ENCODE peak calls at places on chromosomes 13 and 19, in four cellular contexts. C, R, U and I are unnamed samples.
A peak's percentile ranks its signal among the peaks of the same experiment; 100 is the strongest.

GRCh38 chr19:30003862-30004261 is 61.8 kb downstream of the URI1 start:
- DNase-seq in C (no peak), R (no peak), U (no peak), I (no peak)

GRCh38 chr13:18948012-18948663 is 233.5 kb downstream of the TUBA3C start:
- DNase-seq in C (no peak), R (no peak), U (no peak), I (no peak)

GRCh38 chr13:27374650-27375049 is 49.8 kb upstream of the GTF3A start:
- DNase-seq in C (peak; percentile 73), R (peak; percentile 57), U (peak; percentile 85), I (peak; percentile 75)

GRCh38 chr19:45098521-45099464 is 5.8 kb downstream of the PPP1R37 start:
- DNase-seq in C (peak; percentile 79), R (peak; percentile 58), U (no peak), I (no peak)

GRCh38 chr13:80679423-80679822 is 338.5 kb upstream of the SPRY2 start:
- DNase-seq in C (no peak), R (no peak), U (no peak), I (no peak)

GRCh38 chr19:55344444-55344843 is 4.8 kb downstream of the KMT5C start:
- DNase-seq in C (no peak), R (no peak), U (no peak), I (no peak)

GRCh38 chr13:98775386-98775785 is 22.9 kb upstream of the SLC15A1 start:
- DNase-seq in C (no peak), R (no peak), U (no peak), I (no peak)

GRCh38 chr13:111947876-111948275 is 119.1 kb upstream of the SOX1 start:
- DNase-seq in C (no peak), R (no peak), U (no peak), I (no peak)

GRCh38 chr19:45455707-45456499 is 11.9 kb upstream of the FOSB start:
- DNase-seq in C (peak; percentile 95), R (peak; percentile 88), U (peak; percentile 95), I (peak; percentile 90)

GRCh38 chr19:35253316-35254286 is 4.8 kb downstream of the LSR start:
- DNase-seq in C (no peak), R (no peak), U (no peak), I (no peak)

GRCh38 chr13:79711631-79712030 is 230.7 kb downstream of the NDFIP2 start:
- DNase-seq in C (no peak), R (no peak), U (no peak), I (no peak)

GRCh38 chr13:94249512-94249911 is 230.0 kb downstream of the DCT start:
- DNase-seq in C (no peak), R (no peak), U (no peak), I (no peak)

GRCh38 chr13:100203696-100204367 is 114.9 kb downstream of the PCCA start:
- DNase-seq in C (no peak), R (no peak), U (no peak), I (no peak)

GRCh38 chr13:46795321-46795720 is 1.6 kb downstream of the ESD start:
- DNase-seq in C (no peak), R (no peak), U (no peak), I (peak; percentile 7)

GRCh38 chr19:41325947-41326706 is 16.2 kb downstream of the CCDC97 start:
- DNase-seq in C (no peak), R (peak; percentile 59), U (no peak), I (no peak)

GRCh38 chr13:44574466-44574855 is 1.7 kb downstream of the TSC22D1 start:
- DNase-seq in C (no peak), R (no peak), U (no peak), I (no peak)

GRCh38 chr13:19685034-19685433 is 51.6 kb downstream of the MPHOSPH8 start:
- DNase-seq in C (peak; percentile 55), R (no peak), U (no peak), I (no peak)

GRCh38 chr13:40329682-40330485 is 336.6 kb downstream of the FOXO1 start:
- DNase-seq in C (no peak), R (no peak), U (no peak), I (no peak)

GRCh38 chr19:48842744-48843162 is 6.5 kb upstream of the HSD17B14 start:
- DNase-seq in C (no peak), R (peak; percentile 36), U (peak; percentile 46), I (peak; percentile 84)

GRCh38 chr19:53365134-53365898 is at the start of gene ZNF525:
- DNase-seq in C (peak; percentile 97), R (peak; percentile 83), U (peak; percentile 75), I (peak; percentile 90)

GRCh38 chr19:35349614-35350521 is 2.2 kb downstream of the FFAR1 start:
- DNase-seq in C (no peak), R (no peak), U (no peak), I (no peak)

GRCh38 chr19:21463449-21464105 is 41.8 kb upstream of the ZNF429 start:
- DNase-seq in C (peak; percentile 41), R (peak; percentile 29), U (no peak), I (no peak)

GRCh38 chr19:55172741-55173140 is 6.3 kb upstream of the DNAAF3 start:
- DNase-seq in C (no peak), R (no peak), U (no peak), I (no peak)

GRCh38 chr13:97577026-97577425 is 143.1 kb downstream of the RAP2A start:
- DNase-seq in C (no peak), R (no peak), U (no peak), I (no peak)

GRCh38 chr19:23046743-23047142 is 43.8 kb upstream of the ZNF728 start:
- DNase-seq in C (no peak), R (no peak), U (no peak), I (no peak)

GRCh38 chr13:72637561-72637960 is 89.9 kb downstream of the MZT1 start:
- DNase-seq in C (no peak), R (no peak), U (no peak), I (no peak)

GRCh38 chr13:110396476-110396875 is 89.4 kb downstream of the COL4A2 start:
- DNase-seq in C (no peak), R (no peak), U (no peak), I (no peak)

GRCh38 chr13:110396913-110397379 is 89.9 kb downstream of the COL4A2 start:
- DNase-seq in C (peak; percentile 62), R (peak; percentile 84), U (no peak), I (no peak)

GRCh38 chr13:110398564-110399507 is 91.8 kb downstream of the COL4A2 start:
- DNase-seq in C (no peak), R (no peak), U (no peak), I (no peak)

GRCh38 chr13:110399801-110400200 is 92.7 kb downstream of the COL4A2 start:
- DNase-seq in C (no peak), R (no peak), U (no peak), I (no peak)

GRCh38 chr13:110397445-110397844 is 90.4 kb downstream of the COL4A2 start:
- DNase-seq in C (no peak), R (no peak), U (no peak), I (no peak)
- TF ChIP-seq POLR2A in C (no peak), R (no peak), U (no peak), I (no peak)

GRCh38 chr13:23695711-23696512 is 125.7 kb downstream of the TNFRSF19 start:
- DNase-seq in C (no peak), R (peak; percentile 35), U (no peak), I (peak; percentile 67)
- TF ChIP-seq POLR2A in C (no peak), R (no peak), U (no peak), I (no peak)

DNA sequence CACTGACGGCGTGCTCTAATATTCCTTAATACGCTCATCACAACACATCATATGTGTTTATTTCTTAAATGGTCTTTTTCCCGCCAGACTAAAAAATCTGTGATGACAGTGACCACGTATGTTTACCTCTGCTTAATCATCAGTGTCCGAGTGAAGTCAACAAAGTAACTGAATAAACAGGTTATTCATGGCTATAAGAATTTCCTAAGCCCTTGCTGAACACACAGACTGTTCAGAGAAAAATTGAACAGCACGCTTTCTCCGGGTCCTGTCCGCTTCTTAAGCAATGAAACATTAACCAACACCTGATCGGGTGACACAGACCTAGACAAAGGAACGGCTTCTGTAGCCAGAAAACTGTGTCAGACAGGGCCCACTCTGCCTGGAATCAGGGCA is 14.3 kb downstream of the SAFB2 start:
- DNase-seq in C (no peak), R (no peak), U (no peak), I (no peak)
- TF ChIP-seq POLR2A in C (no peak), R (no peak), U (no peak), I (no peak)

DNA sequence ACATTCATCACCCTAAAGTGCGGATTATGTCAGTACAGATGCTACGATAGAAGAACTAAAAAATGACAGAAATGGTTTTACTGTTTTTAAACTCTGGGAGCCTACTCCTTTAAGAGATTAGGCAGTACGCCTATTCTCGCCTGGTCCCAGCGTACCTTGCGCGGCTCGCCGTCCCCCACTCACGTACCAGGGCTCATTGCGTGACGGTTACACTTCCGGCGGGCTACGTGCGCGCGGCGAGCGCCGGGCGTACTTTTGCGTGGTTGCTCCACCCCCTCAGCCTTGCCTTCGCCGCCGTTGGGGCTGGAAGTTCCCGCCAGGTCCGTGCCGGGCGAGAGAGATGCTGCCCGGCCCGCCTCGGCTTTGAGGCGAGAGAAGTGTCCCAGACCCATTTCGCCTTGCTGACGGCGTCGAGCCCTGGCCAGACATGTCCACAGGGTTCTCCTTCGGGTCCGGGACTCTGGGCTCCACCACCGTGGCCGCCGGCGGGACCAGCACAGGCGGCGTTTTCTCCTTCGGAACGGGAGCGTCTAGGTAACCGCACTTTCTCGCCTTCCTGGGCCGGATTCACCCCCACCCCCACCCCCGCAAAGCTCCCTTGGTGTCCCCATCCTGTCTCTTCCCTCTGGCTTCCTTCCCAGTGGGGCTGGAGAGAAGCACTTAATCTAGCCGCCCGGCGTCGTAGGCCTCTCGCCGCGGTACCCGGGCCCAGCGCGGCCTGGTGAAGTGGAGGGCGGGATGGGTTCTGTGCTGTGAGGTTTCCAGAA is at the start of gene NUP58:
- DNase-seq in C (peak; percentile 96), R (peak; percentile 95), U (peak; percentile 79), I (peak; percentile 96)
- TF ChIP-seq POLR2A in C (peak; percentile 24), R (peak; percentile 84), U (peak; percentile 64), I (peak; percentile 96)